ENCODE peak calls at places on chromosome 3, in five cellular contexts. One of them, this sample, is unnamed.

GRCh38 chr3:164467027-164467426 is 611.3 kb downstream of the SI start:
- DNase-seq in HepG2: no peak
- DNase-seq in neural progenitor cell: no peak
- DNase-seq in IMR-90: no peak
- DNase-seq in mesendoderm: peak; percentile 6
- DNase-seq in this sample: no peak

GRCh38 chr3:108255131-108255530 is 32.9 kb upstream of the IFT57 start:
- DNase-seq in HepG2: no peak
- DNase-seq in neural progenitor cell: no peak
- DNase-seq in IMR-90: no peak
- DNase-seq in mesendoderm: no peak
- DNase-seq in this sample: no peak

GRCh38 chr3:66362541-66362941 is 138.3 kb downstream of the LRIG1 start:
- DNase-seq in HepG2: no peak
- DNase-seq in neural progenitor cell: no peak
- DNase-seq in IMR-90: peak; percentile 96
- DNase-seq in mesendoderm: peak; percentile 74
- DNase-seq in this sample: no peak

GRCh38 chr3:152269423-152270144 is 855 bp downstream of the MBNL1 start:
- DNase-seq in HepG2: peak; percentile 46
- DNase-seq in neural progenitor cell: peak; percentile 16
- DNase-seq in IMR-90: peak; percentile 94
- DNase-seq in mesendoderm: peak; percentile 37
- DNase-seq in this sample: peak; percentile 70

GRCh38 chr3:134485075-134485536 is 679 bp downstream of the ANAPC13 start:
- DNase-seq in HepG2: peak; percentile 25
- DNase-seq in neural progenitor cell: peak; percentile 34
- DNase-seq in IMR-90: no peak
- DNase-seq in mesendoderm: peak; percentile 62
- DNase-seq in this sample: no peak

GRCh38 chr3:21017115-21017852 is 733.7 kb downstream of the ZNF385D start:
- DNase-seq in HepG2: no peak
- DNase-seq in neural progenitor cell: peak; percentile 3
- DNase-seq in IMR-90: no peak
- DNase-seq in mesendoderm: peak; percentile 82
- DNase-seq in this sample: peak; percentile 85

GRCh38 chr3:180747805-180748361 is 68.6 kb upstream of the CCDC39 start:
- DNase-seq in HepG2: no peak
- DNase-seq in neural progenitor cell: no peak
- DNase-seq in IMR-90: no peak
- DNase-seq in mesendoderm: no peak
- DNase-seq in this sample: no peak

GRCh38 chr3:139838269-139838957 is 96.6 kb upstream of the CLSTN2 start:
- DNase-seq in HepG2: no peak
- DNase-seq in neural progenitor cell: peak; percentile 3
- DNase-seq in IMR-90: no peak
- DNase-seq in mesendoderm: no peak
- DNase-seq in this sample: no peak

GRCh38 chr3:123286308-123287023 is 84.7 kb downstream of the SEC22A start:
- DNase-seq in HepG2: peak; percentile 48
- DNase-seq in neural progenitor cell: peak; percentile 90
- DNase-seq in IMR-90: peak; percentile 68
- DNase-seq in mesendoderm: peak; percentile 88
- DNase-seq in this sample: peak; percentile 37

GRCh38 chr3:13034861-13035260 is 38.4 kb downstream of the IQSEC1 start:
- DNase-seq in HepG2: no peak
- DNase-seq in neural progenitor cell: no peak
- DNase-seq in IMR-90: no peak
- DNase-seq in mesendoderm: no peak
- DNase-seq in this sample: no peak

GRCh38 chr3:178275311-178275710 is 260.9 kb upstream of the KCNMB2 start:
- DNase-seq in HepG2: no peak
- DNase-seq in neural progenitor cell: no peak
- DNase-seq in IMR-90: no peak
- DNase-seq in mesendoderm: no peak
- DNase-seq in this sample: peak; percentile 10

GRCh38 chr3:113948015-113948917 is 453 bp downstream of the ZDHHC23 start:
- DNase-seq in HepG2: peak; percentile 25
- DNase-seq in neural progenitor cell: peak; percentile 79
- DNase-seq in IMR-90: no peak
- DNase-seq in mesendoderm: peak; percentile 76
- DNase-seq in this sample: peak; percentile 6

GRCh38 chr3:156580986-156581385 is 26.1 kb upstream of the SSR3 start:
- DNase-seq in HepG2: no peak
- DNase-seq in neural progenitor cell: no peak
- DNase-seq in IMR-90: no peak
- DNase-seq in mesendoderm: no peak
- DNase-seq in this sample: no peak

GRCh38 chr3:98574157-98574556 is 19.3 kb downstream of the CPOX start:
- DNase-seq in HepG2: no peak
- DNase-seq in neural progenitor cell: no peak
- DNase-seq in IMR-90: no peak
- DNase-seq in mesendoderm: peak; percentile 23
- DNase-seq in this sample: no peak

GRCh38 chr3:143586565-143586964 is 261.7 kb downstream of the SLC9A9 start:
- DNase-seq in HepG2: no peak
- DNase-seq in neural progenitor cell: peak; percentile 20
- DNase-seq in IMR-90: no peak
- DNase-seq in mesendoderm: no peak
- DNase-seq in this sample: peak; percentile 5

GRCh38 chr3:52773361-52774065 is 2.8 kb upstream of the NEK4 start:
- DNase-seq in HepG2: no peak
- DNase-seq in neural progenitor cell: no peak
- DNase-seq in IMR-90: no peak
- DNase-seq in mesendoderm: no peak
- DNase-seq in this sample: no peak

GRCh38 chr3:29440321-29441019 is 159.6 kb downstream of the RBMS3 start:
- DNase-seq in HepG2: no peak
- DNase-seq in neural progenitor cell: peak; percentile 64
- DNase-seq in IMR-90: no peak
- DNase-seq in mesendoderm: peak; percentile 33
- DNase-seq in this sample: no peak

GRCh38 chr3:123759311-123759710 is 124.8 kb downstream of the MYLK start:
- DNase-seq in HepG2: no peak
- DNase-seq in neural progenitor cell: no peak
- DNase-seq in IMR-90: no peak
- DNase-seq in mesendoderm: no peak
- DNase-seq in this sample: no peak

GRCh38 chr3:175149675-175150074 is 290.5 kb downstream of the NAALADL2 start:
- DNase-seq in HepG2: peak; percentile 1
- DNase-seq in neural progenitor cell: no peak
- DNase-seq in IMR-90: peak; percentile 5
- DNase-seq in mesendoderm: no peak
- DNase-seq in this sample: peak; percentile 84

GRCh38 chr3:117553461-117553860 is 843.9 kb downstream of the TUSC7 start:
- DNase-seq in HepG2: no peak
- DNase-seq in neural progenitor cell: no peak
- DNase-seq in IMR-90: peak; percentile 72
- DNase-seq in mesendoderm: peak; percentile 55
- DNase-seq in this sample: no peak

GRCh38 chr3:177731644-177732268 is 534.5 kb upstream of the TBL1XR1 start:
- DNase-seq in HepG2: no peak
- DNase-seq in neural progenitor cell: no peak
- DNase-seq in IMR-90: peak; percentile 88
- DNase-seq in mesendoderm: no peak
- DNase-seq in this sample: peak; percentile 68

GRCh38 chr3:41900265-41900664 is 61.6 kb downstream of the ULK4 start:
- DNase-seq in HepG2: no peak
- DNase-seq in neural progenitor cell: peak; percentile 16
- DNase-seq in IMR-90: peak; percentile 44
- DNase-seq in mesendoderm: peak; percentile 25
- DNase-seq in this sample: no peak

GRCh38 chr3:157129782-157130137 is 30.2 kb downstream of the CCNL1 start:
- DNase-seq in HepG2: no peak
- DNase-seq in neural progenitor cell: peak; percentile 71
- DNase-seq in IMR-90: no peak
- DNase-seq in mesendoderm: peak; percentile 77
- DNase-seq in this sample: peak; percentile 90

GRCh38 chr3:106185949-106186348 is 317.1 kb upstream of the CBLB start:
- DNase-seq in HepG2: no peak
- DNase-seq in neural progenitor cell: no peak
- DNase-seq in IMR-90: no peak
- DNase-seq in mesendoderm: no peak
- DNase-seq in this sample: no peak

GRCh38 chr3:38627956-38628355 is 21.5 kb downstream of the SCN5A start:
- DNase-seq in HepG2: peak; percentile 20
- DNase-seq in neural progenitor cell: peak; percentile 80
- DNase-seq in IMR-90: no peak
- DNase-seq in mesendoderm: peak; percentile 76
- DNase-seq in this sample: no peak

GRCh38 chr3:177358968-177359600 is 161.8 kb upstream of the TBL1XR1 start:
- DNase-seq in HepG2: no peak
- DNase-seq in neural progenitor cell: peak; percentile 74
- DNase-seq in IMR-90: no peak
- DNase-seq in mesendoderm: peak; percentile 98
- DNase-seq in this sample: peak; percentile 29

DNA sequence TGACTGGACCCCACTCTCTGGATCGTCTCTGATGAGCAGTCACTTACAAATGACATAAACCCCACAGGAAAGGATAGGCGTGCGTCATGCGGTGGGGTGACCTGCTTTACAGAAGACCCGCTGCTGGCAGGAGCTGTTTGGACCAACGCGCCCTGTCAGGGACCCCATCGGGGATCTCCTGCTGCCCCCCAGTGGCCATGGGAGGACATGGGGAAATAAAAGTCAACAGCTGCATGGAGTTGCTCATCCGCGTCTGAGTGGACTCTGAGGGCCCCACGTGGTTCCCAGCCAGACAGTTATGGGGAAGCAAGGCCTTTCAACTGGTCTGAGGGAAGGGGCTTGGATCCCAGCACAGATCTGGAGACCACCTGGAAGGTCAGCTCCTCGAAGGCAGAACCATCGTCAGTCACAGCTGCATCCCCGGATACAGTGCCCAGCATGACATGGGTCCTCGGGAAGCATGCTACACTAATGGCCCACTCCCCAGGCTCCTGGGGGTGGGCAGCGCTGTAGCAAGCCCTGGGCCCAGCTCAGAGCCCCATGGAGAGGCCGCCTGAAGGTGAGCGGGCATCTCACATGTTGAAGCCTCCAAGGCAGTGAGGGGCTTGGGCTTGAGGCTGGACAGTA is 32.1 kb downstream of the PTH1R start:
- DNase-seq in HepG2: peak; percentile 75
- DNase-seq in neural progenitor cell: peak; percentile 92
- DNase-seq in IMR-90: peak; percentile 85
- DNase-seq in mesendoderm: peak; percentile 91
- DNase-seq in this sample: peak; percentile 65
- H3K9ac ChIP-seq in HepG2: no peak overlapping the region
- H3K9ac ChIP-seq in neural progenitor cell: no peak overlapping the region
- H3K9ac ChIP-seq in IMR-90: no peak overlapping the region
- H3K9ac ChIP-seq in mesendoderm: no peak overlapping the region
- H3K9ac ChIP-seq in this sample: no peak overlapping the region

GRCh38 chr3:184982058-184982457 is 170.1 kb downstream of the VPS8 start:
- DNase-seq in HepG2: no peak
- DNase-seq in neural progenitor cell: no peak
- DNase-seq in IMR-90: no peak
- DNase-seq in mesendoderm: no peak
- DNase-seq in this sample: no peak

GRCh38 chr3:184986490-184986889 is 166.4 kb downstream of the C3orf70 start:
- DNase-seq in HepG2: no peak
- DNase-seq in neural progenitor cell: no peak
- DNase-seq in IMR-90: no peak
- DNase-seq in mesendoderm: no peak
- DNase-seq in this sample: no peak

GRCh38 chr3:184981071-184981470 is 169.1 kb downstream of the VPS8 start:
- DNase-seq in HepG2: peak; percentile 78
- DNase-seq in neural progenitor cell: no peak
- DNase-seq in IMR-90: no peak
- DNase-seq in mesendoderm: no peak
- DNase-seq in this sample: no peak

DNA sequence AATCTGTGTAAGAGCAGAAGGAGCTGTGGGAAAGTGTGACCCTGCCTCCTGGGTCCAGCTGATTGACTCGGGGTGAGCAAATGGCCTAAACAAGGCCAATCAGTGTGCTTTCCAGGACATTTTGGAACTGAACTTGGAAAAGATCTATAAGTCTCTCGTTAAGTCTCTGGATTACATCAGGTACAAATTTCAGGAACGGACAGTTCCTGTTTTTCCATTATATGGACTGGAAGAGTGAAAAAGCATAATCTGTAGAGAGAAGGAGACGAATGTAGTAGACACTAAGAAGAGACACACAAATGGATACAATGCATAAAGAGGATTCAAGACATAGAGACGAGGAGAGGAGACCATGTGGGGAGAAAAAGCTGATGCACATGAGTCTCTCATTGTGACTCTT is 167.3 kb downstream of the C3orf70 start:
- DNase-seq in HepG2: no peak
- DNase-seq in neural progenitor cell: no peak
- DNase-seq in IMR-90: no peak
- DNase-seq in mesendoderm: no peak
- DNase-seq in this sample: no peak
- H3K9ac ChIP-seq in HepG2: no peak overlapping the region
- H3K9ac ChIP-seq in neural progenitor cell: no peak overlapping the region
- H3K9ac ChIP-seq in IMR-90: no peak overlapping the region
- H3K9ac ChIP-seq in mesendoderm: no peak overlapping the region
- H3K9ac ChIP-seq in this sample: no peak overlapping the region

DNA sequence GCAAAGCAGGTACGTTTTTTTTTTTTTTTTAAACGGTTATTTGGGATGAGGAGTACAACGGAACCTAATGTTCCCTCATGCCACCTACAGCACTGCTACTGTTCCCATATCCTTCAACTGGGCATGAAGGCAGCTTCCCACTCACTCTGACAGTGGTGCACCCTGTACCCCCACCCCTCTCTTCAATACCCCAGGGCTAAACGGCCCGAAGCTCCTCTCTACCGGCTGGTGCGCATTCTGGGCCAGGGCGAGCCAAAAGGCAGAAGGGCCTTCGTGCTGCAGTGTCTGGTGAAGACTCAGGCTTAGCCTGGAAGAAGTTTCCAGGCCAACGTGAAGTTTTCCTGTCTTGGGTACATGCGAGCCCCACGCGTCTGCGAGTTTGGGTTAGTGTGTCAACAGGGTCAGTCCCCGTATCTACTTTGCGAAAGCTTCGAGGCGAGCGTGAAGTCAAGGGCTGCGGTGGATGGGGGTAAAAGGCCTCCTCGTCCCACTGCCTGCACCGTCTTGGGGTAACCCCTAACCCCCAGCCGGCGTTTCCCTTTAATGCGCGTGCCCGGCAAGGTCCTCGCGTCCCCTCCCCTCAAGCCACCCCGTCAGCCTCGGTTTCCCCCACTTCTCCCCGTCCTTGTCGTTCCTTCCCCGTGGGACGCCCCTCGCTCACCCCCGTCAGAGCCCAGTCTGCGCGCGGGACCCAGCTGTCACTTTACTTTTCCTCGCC is 765 bp upstream of the UBE2E2 start:
- DNase-seq in HepG2: no peak
- DNase-seq in neural progenitor cell: no peak
- DNase-seq in IMR-90: peak; percentile 5
- DNase-seq in mesendoderm: peak; percentile 55
- DNase-seq in this sample: peak; percentile 27
- H3K9ac ChIP-seq in HepG2: no peak overlapping the region
- H3K9ac ChIP-seq in neural progenitor cell: no peak overlapping the region
- H3K9ac ChIP-seq in IMR-90: peak overlapping the region; percentile 49
- H3K9ac ChIP-seq in mesendoderm: peak overlapping the region; percentile 76
- H3K9ac ChIP-seq in this sample: no peak overlapping the region

DNA sequence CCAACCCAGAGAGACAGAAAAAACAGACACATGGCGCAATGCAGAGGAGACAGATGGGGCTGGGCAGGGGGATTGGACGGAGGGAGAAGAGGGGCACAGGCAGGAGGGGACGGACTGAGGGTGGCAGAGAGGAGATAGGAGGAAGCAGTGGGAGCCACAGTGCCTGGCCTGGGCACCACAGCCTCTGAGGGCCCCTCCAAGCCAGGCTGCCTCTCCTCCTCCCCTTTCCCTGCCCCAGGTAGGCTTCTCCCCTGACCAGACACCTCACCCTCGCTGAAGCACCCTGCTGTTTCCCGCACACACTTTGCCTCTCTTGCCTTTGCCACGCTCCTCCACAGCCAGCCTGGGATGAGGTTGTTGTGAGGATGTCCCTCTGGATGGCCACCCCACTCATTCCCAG is 84.0 kb upstream of the PRR20G start:
- DNase-seq in HepG2: no peak
- DNase-seq in neural progenitor cell: no peak
- DNase-seq in IMR-90: no peak
- DNase-seq in mesendoderm: no peak
- DNase-seq in this sample: no peak
- H3K9ac ChIP-seq in HepG2: no peak overlapping the region
- H3K9ac ChIP-seq in neural progenitor cell: no peak overlapping the region
- H3K9ac ChIP-seq in IMR-90: no peak overlapping the region
- H3K9ac ChIP-seq in mesendoderm: no peak overlapping the region
- H3K9ac ChIP-seq in this sample: no peak overlapping the region

This sample was measured in mammary epithelial cell.